ENCODE peak calls at places on chromosomes 12 and 14, in six cellular contexts. K is lung; E is CD4-positive, alpha-beta T cell; W is psoas muscle; M is breast epithelium; T is CD8-positive, alpha-beta memory T cell. U is an unnamed sample.

GRCh38 chr12:47905313-47905730 is 528 bp upstream of the VDR start:
- DNase-seq in W (peak), K (peak), M (peak), T (peak), E (no peak), U (no peak)

GRCh38 chr14:38199768-38200167 is 7.9 kb upstream of the SSTR1 start:
- DNase-seq in K (no peak), T (no peak), E (no peak), W (no peak), M (no peak), U (no peak)

GRCh38 chr12:70393787-70394519 is 27.9 kb downstream of the KCNMB4 start:
- DNase-seq in T (no peak), K (no peak), W (no peak), M (no peak), E (no peak), U (no peak)

GRCh38 chr12:107645630-107646333 is 39.8 kb upstream of the PWP1 start:
- DNase-seq in K (no peak), T (no peak), M (no peak), E (no peak), W (peak), U (no peak)

GRCh38 chr14:61603736-61604135 is 91.6 kb upstream of the HIF1A start:
- DNase-seq in E (no peak), K (no peak), M (no peak), T (no peak), W (no peak), U (no peak)

GRCh38 chr12:123142948-123143752 is 7.7 kb downstream of the PITPNM2 start:
- DNase-seq in K (peak), T (no peak), E (no peak), M (no peak), W (no peak), U (no peak)

GRCh38 chr12:2284857-2285256 is 232.1 kb downstream of the CACNA1C start:
- DNase-seq in E (no peak), T (no peak), M (peak), W (peak), K (peak), U (peak)

GRCh38 chr12:7434670-7435069 is 9.3 kb downstream of the CD163L1 start:
- DNase-seq in M (no peak), W (no peak), K (no peak), E (no peak), T (no peak), U (no peak)

GRCh38 chr14:88364710-88365413 is 20.6 kb upstream of the SPATA7 start:
- DNase-seq in M (no peak), K (no peak), W (no peak), E (no peak), T (no peak), U (no peak)

GRCh38 chr14:59303216-59303615 is 114.7 kb downstream of the DAAM1 start:
- DNase-seq in M (no peak), T (no peak), E (no peak), K (no peak), W (no peak), U (no peak)

GRCh38 chr12:53048780-53049401 is 974 bp upstream of the TNS2 start:
- DNase-seq in K (peak), W (peak), M (peak), E (no peak), T (no peak), U (no peak)

GRCh38 chr12:88559199-88559598 is 21.1 kb downstream of the KITLG start:
- DNase-seq in M (no peak), T (no peak), E (no peak), K (no peak), W (no peak), U (no peak)

GRCh38 chr14:71555654-71556559 is 376.3 kb upstream of the RGS6 start:
- DNase-seq in W (no peak), M (no peak), K (no peak), E (peak), T (peak), U (no peak)

GRCh38 chr12:71947645-71948105 is 9.0 kb downstream of the TPH2 start:
- DNase-seq in T (no peak), K (peak), W (peak), E (no peak), M (peak), U (no peak)

GRCh38 chr12:115451151-115451784 is 767.3 kb upstream of the TBX3 start:
- DNase-seq in E (no peak), T (no peak), M (no peak), W (no peak), K (no peak), U (no peak)

GRCh38 chr14:73943083-73943482 is 6.8 kb downstream of the FAM161B start:
- DNase-seq in W (no peak), E (no peak), T (no peak), K (peak), M (no peak), U (no peak)

GRCh38 chr12:96177013-96177412 is 17.2 kb upstream of the ELK3 start:
- DNase-seq in E (peak), W (no peak), K (no peak), M (no peak), T (no peak), U (no peak)

GRCh38 chr12:104452046-104452445 is 4.7 kb upstream of the CHST11 start:
- DNase-seq in M (no peak), K (no peak), W (no peak), T (no peak), E (no peak), U (no peak)

GRCh38 chr12:31890295-31891285 is 68.6 kb upstream of the RESF1 start:
- DNase-seq in E (no peak), K (no peak), T (no peak), W (no peak), M (no peak), U (no peak)

GRCh38 chr12:45166056-45166455 is 49.8 kb upstream of the ANO6 start:
- DNase-seq in T (no peak), E (no peak), K (no peak), W (no peak), M (no peak), U (no peak)

GRCh38 chr12:110023634-110024023 is 24.4 kb downstream of the ANKRD13A start:
- DNase-seq in K (no peak), M (no peak), W (no peak), T (no peak), E (no peak), U (no peak)

GRCh38 chr14:94355191-94355794 is 32.2 kb upstream of the SERPINA6 start:
- DNase-seq in E (no peak), K (peak), T (no peak), M (no peak), W (no peak), U (peak)

GRCh38 chr14:33839193-33840076 is 111.4 kb downstream of the EGLN3 start:
- DNase-seq in W (peak), E (peak), M (no peak), T (peak), K (peak), U (peak)

GRCh38 chr14:53979141-53979673 is 22.6 kb upstream of the BMP4 start:
- DNase-seq in W (no peak), M (no peak), K (no peak), T (no peak), E (no peak), U (no peak)

GRCh38 chr12:76422878-76423438 is 74.7 kb upstream of the BBS10 start:
- DNase-seq in T (no peak), W (no peak), M (no peak), E (no peak), K (no peak), U (no peak)

GRCh38 chr12:131950182-131950913 is 606 bp downstream of the EP400 start:
- DNase-seq in M (no peak), T (peak), W (peak), K (no peak), E (no peak), U (no peak)

GRCh38 chr14:49549881-49550280 is 36.3 kb downstream of the RPS29 start:
- DNase-seq in T (no peak), W (no peak), E (no peak), M (no peak), K (no peak), U (no peak)

GRCh38 chr12:9971158-9971557 is at the start of gene CLEC12A:
- DNase-seq in K (no peak), M (no peak), E (no peak), W (no peak), T (no peak), U (no peak)

GRCh38 chr12:38102197-38102596 is 214.4 kb upstream of the ALG10B start:
- DNase-seq in W (no peak), K (no peak), E (no peak), T (no peak), M (no peak), U (no peak)

GRCh38 chr12:19683178-19683927 is 244.1 kb downstream of the AEBP2 start:
- DNase-seq in W (no peak), T (no peak), E (no peak), K (no peak), M (no peak), U (no peak)

GRCh38 chr12:131959641-131960589 is 10.2 kb downstream of the EP400 start:
- DNase-seq in W (no peak), M (peak), K (no peak), T (no peak), E (no peak), U (no peak)

GRCh38 chr12:104453133-104453532 is 3.6 kb upstream of the CHST11 start:
- DNase-seq in T (no peak), W (no peak), K (no peak), E (no peak), M (no peak), U (no peak)

GRCh38 chr14:31278883-31279282 is 71.3 kb upstream of the HECTD1 start:
- DNase-seq in M (no peak), W (no peak), K (no peak), E (no peak), T (no peak), U (no peak)

GRCh38 chr12:132163041-132163910 is 19.0 kb downstream of the NOC4L start:
- DNase-seq in K (no peak), M (no peak), W (peak), T (no peak), E (no peak), U (no peak)

GRCh38 chr14:30291216-30291615 is 267.7 kb upstream of the G2E3 start:
- DNase-seq in K (no peak), E (no peak), M (no peak), W (no peak), T (no peak), U (no peak)

GRCh38 chr12:29519585-29520182 is 22.2 kb upstream of the OVCH1 start:
- DNase-seq in T (no peak), K (no peak), E (no peak), W (no peak), M (no peak), U (no peak)

GRCh38 chr14:103871596-103872480 is 24.5 kb upstream of the PPP1R13B start:
- DNase-seq in K (peak), W (peak), E (peak), M (no peak), T (peak), U (no peak)

GRCh38 chr12:65823481-65824313 is 586 bp upstream of the HMGA2 start:
- DNase-seq in K (no peak), E (no peak), M (no peak), T (no peak), W (no peak), U (no peak)

GRCh38 chr12:98416845-98417244 is 98.5 kb upstream of the TMPO start:
- DNase-seq in M (no peak), T (no peak), E (no peak), W (no peak), K (no peak), U (no peak)

DNA sequence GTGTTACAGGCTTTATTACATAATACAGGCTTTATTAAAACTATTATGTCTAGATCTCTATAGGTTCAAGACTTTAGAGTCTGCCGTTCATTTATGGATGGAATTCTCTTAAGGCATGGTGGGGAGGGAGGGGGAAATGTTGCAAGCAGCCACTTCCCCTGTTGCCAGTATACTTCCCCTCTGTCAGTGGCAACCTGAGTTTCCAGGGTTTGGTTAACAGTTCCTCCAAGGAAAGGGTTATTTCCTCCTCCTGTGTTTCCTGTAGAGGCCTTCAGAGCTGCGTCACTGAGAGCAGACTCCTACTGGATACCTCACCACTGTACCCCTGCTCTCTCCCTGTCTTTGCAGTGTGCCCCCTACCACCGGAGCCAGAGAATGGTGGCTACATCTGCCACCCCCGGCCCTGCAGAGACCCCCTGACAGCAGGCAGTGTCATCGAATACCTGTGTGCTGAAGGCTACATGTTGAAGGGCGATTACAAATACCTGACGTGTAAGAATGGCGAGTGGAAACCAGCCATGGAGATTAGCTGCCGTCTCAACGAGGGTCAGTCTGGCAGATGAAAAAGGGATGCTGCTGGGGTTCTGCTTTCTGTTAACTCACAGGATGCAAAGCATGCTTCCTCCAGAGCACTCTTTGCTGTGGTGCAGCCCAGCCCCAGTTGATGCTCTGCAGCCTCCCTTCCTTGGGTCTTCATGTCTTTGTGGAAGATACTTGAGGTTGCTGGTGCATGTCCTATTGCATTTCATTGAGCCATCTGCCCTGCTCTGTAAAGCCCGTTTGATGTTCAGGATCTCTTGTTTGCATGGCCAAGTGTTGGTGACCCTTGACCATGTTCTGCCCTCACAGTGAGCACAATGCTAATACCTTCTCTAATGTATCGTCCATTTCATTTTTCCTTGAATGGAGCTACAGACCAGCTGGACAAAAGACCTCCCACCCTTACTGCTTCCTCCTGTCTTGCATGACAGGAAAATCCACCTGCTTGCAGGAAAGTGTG is 63.6 kb upstream of the SRSF5 start:
- DNase-seq in K (no peak), M (no peak), E (no peak), T (no peak), W (no peak), U (no peak)
- H3K27ac ChIP-seq in K (peak), M (no peak), E (no peak), T (peak), W (no peak), U (peak)

GRCh38 chr12:12534134-12534866 is 28.4 kb downstream of the DUSP16 start:
- DNase-seq in T (no peak), K (no peak), E (no peak), W (no peak), M (no peak), U (no peak)
- H3K27ac ChIP-seq in T (no peak), K (no peak), E (no peak), W (peak), M (no peak), U (no peak)

GRCh38 chr12:33323823-33324222 is 115.8 kb downstream of the SYT10 start:
- DNase-seq in W (no peak), M (no peak), E (no peak), T (no peak), K (no peak), U (no peak)
- H3K27ac ChIP-seq in W (no peak), M (no peak), E (no peak), T (no peak), K (no peak), U (no peak)

DNA sequence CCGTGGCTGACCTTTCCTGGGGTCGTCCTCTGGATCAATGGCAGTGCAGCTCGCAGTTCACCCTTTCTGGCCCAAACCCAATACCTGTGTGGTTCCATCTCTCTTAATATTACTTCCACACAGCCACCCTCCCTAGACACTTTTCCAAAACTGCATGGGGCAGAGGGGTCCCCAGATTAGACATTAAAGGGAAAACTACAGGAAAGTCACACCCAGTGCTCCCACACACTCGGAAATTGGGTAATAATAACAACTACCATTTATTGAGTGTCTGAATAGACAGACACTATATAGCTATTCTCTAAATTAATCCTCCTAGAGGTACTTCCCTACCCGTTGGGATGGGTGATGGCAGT is 628 bp upstream of the PXN start:
- DNase-seq in K (no peak), E (no peak), M (no peak), T (no peak), W (no peak), U (no peak)
- H3K27ac ChIP-seq in K (no peak), E (no peak), M (no peak), T (no peak), W (peak), U (peak)

DNA sequence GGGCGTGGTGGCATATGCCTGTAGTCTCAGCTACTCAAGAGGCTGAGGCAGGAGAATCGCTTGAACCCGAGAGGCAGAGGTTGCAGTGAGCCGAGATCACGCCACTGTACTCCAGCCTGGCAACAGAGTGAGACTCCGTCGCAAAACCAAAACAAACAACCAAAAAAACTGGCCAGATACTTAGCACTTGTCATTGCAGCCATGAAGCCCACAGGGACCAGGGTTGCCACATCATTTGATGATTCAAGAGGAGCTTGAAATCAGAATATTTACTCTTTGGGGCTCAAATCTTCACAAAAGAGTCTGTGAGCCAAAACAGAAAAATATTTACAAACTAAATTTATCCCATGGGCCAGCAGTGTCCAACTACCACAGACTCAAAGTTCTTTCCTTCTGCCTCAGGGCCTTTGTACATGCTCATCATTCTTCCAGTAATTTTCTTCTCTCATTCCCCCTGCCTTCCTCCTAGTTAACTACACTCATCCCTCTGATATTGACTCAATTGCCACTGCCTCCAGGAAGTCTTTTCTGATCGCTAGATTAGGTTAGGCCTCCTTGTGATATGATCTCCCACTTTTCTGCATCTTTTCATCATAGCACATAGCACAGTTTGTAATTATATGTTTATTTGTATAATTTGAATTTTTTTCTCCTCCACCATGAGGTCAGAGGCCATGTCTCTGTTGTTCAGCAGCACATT is 130.8 kb upstream of the PLEKHG7 start:
- DNase-seq in M (no peak), K (no peak), W (peak), E (no peak), T (no peak), U (no peak)
- H3K27ac ChIP-seq in M (peak), K (no peak), W (no peak), E (no peak), T (no peak), U (no peak)

DNA sequence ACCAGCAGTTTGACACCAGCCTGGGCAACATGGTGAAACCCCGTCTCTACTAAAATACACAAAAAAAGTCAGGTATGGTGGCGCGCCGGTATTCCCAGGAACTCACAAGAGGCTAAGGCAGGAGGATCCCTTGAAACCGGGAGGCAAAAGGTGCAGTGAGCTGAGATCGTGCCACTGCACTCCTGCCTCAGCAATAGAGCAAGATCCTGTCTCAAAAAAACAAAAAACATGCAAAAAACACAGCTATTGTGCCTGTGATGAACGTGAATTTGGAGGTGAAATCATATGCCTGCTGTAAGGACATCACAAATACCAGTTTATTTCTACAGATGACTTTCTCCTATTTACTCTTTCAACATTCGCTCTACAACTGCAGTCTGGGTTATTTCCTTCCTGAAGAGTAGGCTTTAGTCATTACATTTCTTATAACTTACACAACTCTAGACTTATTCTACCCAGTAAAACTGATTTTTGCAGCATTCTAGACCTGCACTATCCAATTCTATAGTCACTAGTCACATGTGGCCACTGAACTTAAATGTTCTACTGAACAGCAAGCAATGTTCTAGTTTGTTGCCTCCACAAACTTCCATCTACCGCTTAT is 48.3 kb downstream of the HNRNPC start:
- DNase-seq in K (no peak), M (no peak), W (no peak), E (no peak), T (no peak), U (no peak)
- H3K27ac ChIP-seq in K (no peak), M (no peak), W (no peak), E (no peak), T (no peak), U (no peak)

DNA sequence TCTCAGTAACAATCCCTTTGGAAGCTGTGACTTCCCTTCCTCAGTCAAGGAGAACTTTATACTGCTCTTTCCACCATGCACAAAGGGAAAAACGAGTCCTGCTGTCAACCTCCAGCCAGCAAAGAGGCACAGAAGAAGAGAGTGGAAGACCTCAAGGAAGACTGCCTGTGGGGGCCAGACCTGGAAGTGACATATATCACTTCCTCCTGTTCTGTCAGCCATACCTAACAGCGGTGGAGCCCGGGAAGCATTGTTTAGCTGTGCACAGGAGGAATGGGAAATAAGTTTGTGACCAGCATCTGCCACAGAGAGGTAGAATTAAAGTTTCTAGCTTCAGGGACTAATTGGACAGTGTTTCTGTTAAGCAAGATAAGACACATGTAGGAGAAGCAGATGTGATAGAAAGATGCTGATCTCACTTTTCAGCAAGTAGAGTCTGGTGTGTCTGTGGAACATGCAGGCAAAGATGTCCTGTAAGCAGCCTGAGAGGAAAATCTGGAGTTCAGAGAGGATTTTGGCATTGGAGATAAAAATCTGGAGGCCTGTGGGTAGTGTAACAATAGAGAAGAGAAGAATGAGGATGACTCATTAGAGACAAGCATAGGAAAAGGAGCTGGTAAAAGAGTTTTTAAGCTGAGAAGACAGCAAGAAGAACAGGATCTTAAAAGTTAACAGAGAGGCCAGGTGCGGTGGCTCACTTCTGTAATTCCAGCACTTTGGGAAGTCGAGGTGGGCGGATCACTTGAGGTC is 141.6 kb upstream of the CPSF6 start:
- DNase-seq in W (no peak), M (no peak), T (no peak), E (no peak), K (no peak), U (no peak)
- H3K27ac ChIP-seq in W (no peak), M (no peak), T (no peak), E (no peak), K (no peak), U (no peak)

GRCh38 chr12:575948-576612 is 87.2 kb downstream of the NINJ2 start:
- DNase-seq in E (peak), T (peak), M (peak), W (peak), K (peak), U (peak)
- H3K27ac ChIP-seq in E (no peak), T (no peak), M (peak), W (peak), K (peak), U (peak)